ENCODE peak calls at places on chromosomes 1 and 21, in six cellular contexts. One of them, this sample, is unnamed.

GRCh38 chr21:41477641-41478318 is 30.2 kb downstream of the TMPRSS2 start:
- DNase-seq in H7: peak; percentile 89
- DNase-seq in GM10248: no peak
- DNase-seq in Ammon's horn: peak; percentile 76
- DNase-seq in RWPE1: no peak
- DNase-seq in kidney tubule cell: peak; percentile 31
- DNase-seq in this sample: no peak

GRCh38 chr1:61356995-61357394 is 274.6 kb downstream of the NFIA start:
- DNase-seq in H7: no peak
- DNase-seq in GM10248: no peak
- DNase-seq in Ammon's horn: no peak
- DNase-seq in RWPE1: no peak
- DNase-seq in kidney tubule cell: no peak
- DNase-seq in this sample: no peak

GRCh38 chr1:119083479-119083878 is 57.0 kb downstream of the WARS2 start:
- DNase-seq in Ammon's horn: no peak
- DNase-seq in H7: no peak
- DNase-seq in RWPE1: no peak
- DNase-seq in GM10248: no peak
- DNase-seq in kidney tubule cell: no peak
- DNase-seq in this sample: no peak

GRCh38 chr1:156709743-156710489 is 4.5 kb upstream of the CRABP2 start:
- DNase-seq in Ammon's horn: peak; percentile 62
- DNase-seq in RWPE1: peak; percentile 91
- DNase-seq in GM10248: no peak
- DNase-seq in kidney tubule cell: peak; percentile 52
- DNase-seq in H7: no peak
- DNase-seq in this sample: no peak

GRCh38 chr1:80403472-80403893 is 1397.0 kb upstream of the ADGRL4 start:
- DNase-seq in kidney tubule cell: no peak
- DNase-seq in GM10248: no peak
- DNase-seq in RWPE1: no peak
- DNase-seq in H7: no peak
- DNase-seq in Ammon's horn: no peak
- DNase-seq in this sample: no peak

GRCh38 chr1:30373471-30374399 is 349.6 kb downstream of the MATN1 start:
- DNase-seq in H7: no peak
- DNase-seq in GM10248: no peak
- DNase-seq in kidney tubule cell: no peak
- DNase-seq in RWPE1: no peak
- DNase-seq in Ammon's horn: no peak
- DNase-seq in this sample: no peak

GRCh38 chr1:221667504-221667903 is 74.4 kb downstream of the DUSP10 start:
- DNase-seq in kidney tubule cell: peak; percentile 69
- DNase-seq in RWPE1: peak; percentile 82
- DNase-seq in H7: no peak
- DNase-seq in GM10248: no peak
- DNase-seq in Ammon's horn: no peak
- DNase-seq in this sample: peak; percentile 18

GRCh38 chr1:31687601-31688000 is 16.2 kb downstream of the COL16A1 start:
- DNase-seq in RWPE1: no peak
- DNase-seq in kidney tubule cell: no peak
- DNase-seq in GM10248: no peak
- DNase-seq in H7: no peak
- DNase-seq in Ammon's horn: no peak
- DNase-seq in this sample: no peak

GRCh38 chr1:29630756-29631155 is 394.4 kb downstream of the PTPRU start:
- DNase-seq in GM10248: no peak
- DNase-seq in RWPE1: no peak
- DNase-seq in Ammon's horn: no peak
- DNase-seq in kidney tubule cell: no peak
- DNase-seq in H7: no peak
- DNase-seq in this sample: no peak

GRCh38 chr1:160271025-160271424 is 8.7 kb upstream of the DCAF8 start:
- DNase-seq in kidney tubule cell: no peak
- DNase-seq in Ammon's horn: no peak
- DNase-seq in RWPE1: no peak
- DNase-seq in GM10248: no peak
- DNase-seq in H7: no peak
- DNase-seq in this sample: no peak

GRCh38 chr1:221913351-221913750 is 171.5 kb upstream of the DUSP10 start:
- DNase-seq in Ammon's horn: no peak
- DNase-seq in kidney tubule cell: no peak
- DNase-seq in H7: no peak
- DNase-seq in RWPE1: no peak
- DNase-seq in GM10248: no peak
- DNase-seq in this sample: no peak

GRCh38 chr1:166237675-166238074 is 70.9 kb upstream of the FAM78B start:
- DNase-seq in H7: no peak
- DNase-seq in GM10248: no peak
- DNase-seq in Ammon's horn: no peak
- DNase-seq in kidney tubule cell: no peak
- DNase-seq in RWPE1: no peak
- DNase-seq in this sample: no peak

GRCh38 chr1:17746920-17747319 is 8.2 kb upstream of the ACTL8 start:
- DNase-seq in RWPE1: no peak
- DNase-seq in GM10248: no peak
- DNase-seq in Ammon's horn: no peak
- DNase-seq in H7: no peak
- DNase-seq in kidney tubule cell: no peak
- DNase-seq in this sample: no peak

GRCh38 chr1:241789061-241789460 is 58.9 kb upstream of the EXO1 start:
- DNase-seq in kidney tubule cell: no peak
- DNase-seq in Ammon's horn: no peak
- DNase-seq in GM10248: no peak
- DNase-seq in H7: no peak
- DNase-seq in RWPE1: no peak
- DNase-seq in this sample: no peak

GRCh38 chr21:32819702-32820101 is 48.1 kb upstream of the PAXBP1 start:
- DNase-seq in RWPE1: no peak
- DNase-seq in H7: no peak
- DNase-seq in Ammon's horn: no peak
- DNase-seq in GM10248: no peak
- DNase-seq in kidney tubule cell: peak; percentile 39
- DNase-seq in this sample: no peak

GRCh38 chr1:68293609-68294353 is 61.5 kb upstream of the WLS start:
- DNase-seq in Ammon's horn: peak; percentile 36
- DNase-seq in RWPE1: no peak
- DNase-seq in H7: peak; percentile 79
- DNase-seq in kidney tubule cell: no peak
- DNase-seq in GM10248: no peak
- DNase-seq in this sample: no peak

GRCh38 chr1:111512132-111512874 is 8.9 kb upstream of the ADORA3 start:
- DNase-seq in RWPE1: no peak
- DNase-seq in Ammon's horn: no peak
- DNase-seq in kidney tubule cell: no peak
- DNase-seq in GM10248: no peak
- DNase-seq in H7: no peak
- DNase-seq in this sample: no peak

GRCh38 chr1:38815903-38816627 is 43.5 kb downstream of the RRAGC start:
- DNase-seq in kidney tubule cell: no peak
- DNase-seq in H7: peak; percentile 67
- DNase-seq in Ammon's horn: peak; percentile 20
- DNase-seq in GM10248: peak; percentile 70
- DNase-seq in RWPE1: no peak
- DNase-seq in this sample: peak; percentile 78

GRCh38 chr1:28927442-28928305 is 13.3 kb downstream of the EPB41 start:
- DNase-seq in GM10248: no peak
- DNase-seq in H7: peak; percentile 38
- DNase-seq in kidney tubule cell: no peak
- DNase-seq in Ammon's horn: no peak
- DNase-seq in RWPE1: no peak
- DNase-seq in this sample: no peak

GRCh38 chr21:36330904-36331303 is 10.9 kb downstream of the MORC3 start:
- DNase-seq in GM10248: peak; percentile 64
- DNase-seq in RWPE1: peak; percentile 44
- DNase-seq in kidney tubule cell: peak; percentile 55
- DNase-seq in Ammon's horn: peak; percentile 60
- DNase-seq in H7: peak; percentile 61
- DNase-seq in this sample: no peak

GRCh38 chr1:46510998-46511365 is 21.3 kb downstream of the DMBX1 start:
- DNase-seq in kidney tubule cell: no peak
- DNase-seq in Ammon's horn: no peak
- DNase-seq in H7: no peak
- DNase-seq in GM10248: no peak
- DNase-seq in RWPE1: no peak
- DNase-seq in this sample: no peak

GRCh38 chr1:184524248-184524647 is 137.4 kb downstream of the C1orf21 start:
- DNase-seq in GM10248: no peak
- DNase-seq in Ammon's horn: no peak
- DNase-seq in RWPE1: peak; percentile 3
- DNase-seq in kidney tubule cell: no peak
- DNase-seq in H7: no peak
- DNase-seq in this sample: no peak

GRCh38 chr1:53341961-53342707 is 14.3 kb upstream of the LRP8 start:
- DNase-seq in GM10248: no peak
- DNase-seq in H7: peak; percentile 22
- DNase-seq in RWPE1: no peak
- DNase-seq in kidney tubule cell: no peak
- DNase-seq in Ammon's horn: no peak
- DNase-seq in this sample: no peak

GRCh38 chr1:44660176-44660575 is 14.1 kb downstream of the TMEM53 start:
- DNase-seq in Ammon's horn: peak; percentile 95
- DNase-seq in H7: peak; percentile 36
- DNase-seq in kidney tubule cell: no peak
- DNase-seq in GM10248: no peak
- DNase-seq in RWPE1: no peak
- DNase-seq in this sample: no peak

GRCh38 chr1:24349891-24350290 is 30.7 kb downstream of the GRHL3 start:
- DNase-seq in RWPE1: no peak
- DNase-seq in GM10248: no peak
- DNase-seq in H7: no peak
- DNase-seq in Ammon's horn: no peak
- DNase-seq in kidney tubule cell: no peak
- DNase-seq in this sample: no peak

This sample was measured in GM06990.